ENCODE peak calls at places on chromosomes 12 and 14, in seven cellular contexts. P, C, M, E, Q, R and H are unnamed samples.

GRCh38 chr14:95496690-95497241 is 19.7 kb downstream of the SYNE3 start:
- DNase-seq in P (no peak), C (no peak), M (peak; percentile 23), E (peak; percentile 77), Q (no peak), R (no peak), H (no peak)

GRCh38 chr14:32134448-32135070 is 57.5 kb downstream of the ARHGAP5 start:
- DNase-seq in P (no peak), C (no peak), M (no peak), E (peak; percentile 7), Q (no peak), R (peak; percentile 78), H (no peak)

GRCh38 chr12:5440973-5441372 is 9.1 kb downstream of the NTF3 start:
- DNase-seq in P (no peak), C (no peak), M (no peak), E (no peak), Q (no peak), R (no peak), H (no peak)

GRCh38 chr12:67792185-67792584 is 143.6 kb downstream of the DYRK2 start:
- DNase-seq in P (no peak), C (peak; percentile 91), M (no peak), E (no peak), Q (no peak), R (no peak), H (no peak)

GRCh38 chr12:91877022-91877421 is 268.6 kb downstream of the BTG1 start:
- DNase-seq in P (no peak), C (no peak), M (peak; percentile 51), E (peak; percentile 54), Q (no peak), R (no peak), H (peak; percentile 79)

GRCh38 chr14:74763803-74764531 is 851 bp downstream of the YLPM1 start:
- DNase-seq in P (peak; percentile 22), C (peak; percentile 25), M (no peak), E (peak; percentile 22), Q (no peak), R (peak; percentile 7), H (no peak)

GRCh38 chr14:77988966-77989365 is 181.2 kb upstream of the NRXN3 start:
- DNase-seq in P (no peak), C (no peak), M (no peak), E (peak; percentile 95), Q (no peak), R (peak; percentile 72), H (peak; percentile 75)

GRCh38 chr12:109439181-109439580 is 37.9 kb downstream of the KCTD10 start:
- DNase-seq in P (no peak), C (no peak), M (no peak), E (no peak), Q (no peak), R (no peak), H (no peak)

GRCh38 chr14:91847693-91848092 is 19.6 kb downstream of the TC2N start:
- DNase-seq in P (no peak), C (no peak), M (no peak), E (no peak), Q (no peak), R (no peak), H (no peak)

GRCh38 chr12:54173066-54173726 is 15.6 kb downstream of the SMUG1 start:
- DNase-seq in P (peak; percentile 61), C (no peak), M (peak; percentile 58), E (peak; percentile 27), Q (no peak), R (no peak), H (no peak)

DNA sequence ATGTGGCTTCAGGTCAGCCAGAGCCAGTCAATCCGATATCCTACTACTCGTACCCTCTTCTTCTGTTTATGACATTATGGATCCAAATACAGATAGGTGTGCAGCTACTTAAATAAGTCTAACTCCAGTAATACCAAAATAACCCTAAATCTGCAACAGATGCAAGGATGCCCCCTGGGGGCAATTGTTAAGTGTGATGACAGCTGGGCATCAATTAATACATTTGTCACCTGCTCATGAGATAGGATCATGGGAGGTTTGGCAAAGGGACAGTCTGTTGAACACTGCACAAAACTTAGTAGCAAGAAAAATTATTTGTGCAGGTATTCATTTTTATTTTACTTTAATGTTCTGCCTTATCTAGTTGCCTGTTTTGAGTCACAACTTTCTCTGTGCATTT is 83.2 kb downstream of the SLC38A6 start:
- DNase-seq in P (no peak), C (no peak), M (no peak), E (no peak), Q (no peak), R (no peak), H (no peak)
- TF ChIP-seq CTCF in P (no peak), C (no peak), M (no peak), E (no peak), Q (no peak), R (peak; percentile 42), H (no peak)

GRCh38 chr14:90126260-90126659 is 64.5 kb downstream of the KCNK13 start:
- DNase-seq in P (no peak), C (no peak), M (no peak), E (no peak), Q (no peak), R (no peak), H (no peak)
- TF ChIP-seq CTCF in P (no peak), C (no peak), M (no peak), E (no peak), Q (no peak), R (no peak), H (no peak)

GRCh38 chr12:100926669-100927248 is 132.2 kb downstream of the ANO4 start:
- DNase-seq in P (peak; percentile 56), C (peak; percentile 12), M (no peak), E (peak; percentile 35), Q (no peak), R (peak; percentile 28), H (no peak)
- TF ChIP-seq CTCF in P (peak; percentile 58), C (peak; percentile 9), M (peak; percentile 52), E (peak; percentile 52), Q (peak; percentile 46), R (peak; percentile 60), H (no peak)

DNA sequence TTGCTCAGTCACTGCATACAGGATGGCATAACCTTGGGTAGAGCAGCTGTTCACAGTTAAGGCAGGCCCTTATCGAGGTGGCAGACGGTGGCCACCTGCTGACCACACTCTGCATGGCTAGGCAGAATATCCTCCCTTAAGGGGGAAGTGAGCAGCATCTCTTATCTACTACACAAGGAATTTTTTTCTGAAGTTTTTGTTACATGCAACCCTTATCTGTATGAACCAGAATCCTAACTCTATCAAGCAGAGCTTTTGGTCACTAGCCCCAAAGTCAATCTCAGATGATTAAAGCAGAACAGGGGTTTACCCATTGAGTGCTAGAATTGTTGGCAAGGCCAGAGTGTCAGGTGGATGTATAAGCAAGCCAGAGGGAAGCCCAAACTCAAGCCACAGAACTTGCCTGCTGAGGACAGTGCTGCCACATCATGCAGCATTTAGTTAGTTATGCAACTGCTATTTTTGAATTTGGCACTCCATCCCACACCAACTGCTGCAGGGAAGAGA is 192.8 kb downstream of the TBX5 start:
- DNase-seq in P (no peak), C (no peak), M (no peak), E (no peak), Q (no peak), R (no peak), H (no peak)
- TF ChIP-seq CTCF in P (no peak), C (no peak), M (no peak), E (no peak), Q (no peak), R (peak; percentile 35), H (no peak)

DNA sequence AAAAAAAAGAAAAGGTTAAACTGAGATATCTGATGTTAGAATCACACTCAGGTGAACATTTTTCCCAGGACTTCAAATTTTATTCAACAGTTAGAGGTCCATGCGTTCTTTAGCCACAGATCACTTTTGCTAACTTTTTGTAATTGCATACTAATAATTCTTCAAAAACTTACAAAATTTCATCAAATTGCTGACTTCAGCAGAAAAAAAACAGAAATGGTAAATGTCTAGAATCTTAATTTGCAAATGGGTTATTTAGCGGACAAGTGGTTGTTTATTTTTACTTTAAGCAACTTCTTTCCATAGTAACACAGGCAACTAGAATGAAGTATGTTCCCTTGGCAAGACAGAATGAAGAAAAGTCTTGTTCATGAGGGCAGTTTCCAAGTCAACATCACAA is 62.5 kb upstream of the SOX5 start:
- DNase-seq in P (no peak), C (no peak), M (no peak), E (no peak), Q (no peak), R (no peak), H (no peak)
- TF ChIP-seq CTCF in P (no peak), C (no peak), M (no peak), E (no peak), Q (no peak), R (no peak), H (no peak)